ENCODE peak calls at places on chromosomes 1 and 21, in five cellular contexts. W, A, F, Y and H are unnamed samples.

GRCh38 chr1:229342902-229343587 is at the start of gene CCSAP:
- DNase-seq in W (no peak), A (peak; percentile 47), F (peak; percentile 70), Y (peak; percentile 79), H (peak; percentile 35)

GRCh38 chr1:119982006-119982405 is 85.7 kb upstream of the ADAM30 start:
- DNase-seq in W (no peak), A (peak; percentile 13), F (no peak), Y (no peak), H (no peak)

GRCh38 chr1:32247983-32248889 is 1.2 kb downstream of the FAM167B start:
- DNase-seq in W (peak; percentile 28), A (peak; percentile 87), F (peak; percentile 89), Y (peak; percentile 75), H (peak; percentile 69)

GRCh38 chr1:171251741-171252300 is 3.5 kb downstream of the FMO1 start:
- DNase-seq in W (no peak), A (no peak), F (no peak), Y (peak; percentile 75), H (no peak)

GRCh38 chr1:81635816-81636215 is 164.9 kb upstream of the ADGRL2 start:
- DNase-seq in W (no peak), A (no peak), F (no peak), Y (no peak), H (no peak)

GRCh38 chr1:200290010-200290685 is 119.7 kb downstream of the ZNF281 start:
- DNase-seq in W (no peak), A (no peak), F (no peak), Y (no peak), H (no peak)

GRCh38 chr1:89363638-89364536 is at the start of gene GBP6:
- DNase-seq in W (no peak), A (peak; percentile 15), F (no peak), Y (peak; percentile 62), H (no peak)

GRCh38 chr1:59133997-59134396 is 162.9 kb upstream of the FGGY start:
- DNase-seq in W (no peak), A (no peak), F (no peak), Y (no peak), H (no peak)

GRCh38 chr1:81800741-81801031 is at the start of gene ADGRL2:
- DNase-seq in W (no peak), A (no peak), F (no peak), Y (no peak), H (peak; percentile 42)

GRCh38 chr1:95301614-95302013 is 67.6 kb downstream of the RWDD3 start:
- DNase-seq in W (no peak), A (no peak), F (no peak), Y (no peak), H (no peak)

GRCh38 chr1:42035205-42035829 is 116.6 kb upstream of the HIVEP3 start:
- DNase-seq in W (no peak), A (peak; percentile 71), F (peak; percentile 78), Y (peak; percentile 80), H (peak; percentile 48)

GRCh38 chr1:47340227-47340626 is 6.6 kb downstream of the CMPK1 start:
- DNase-seq in W (no peak), A (no peak), F (no peak), Y (no peak), H (no peak)

GRCh38 chr1:8040586-8040985 is 14.5 kb upstream of the ERRFI1 start:
- DNase-seq in W (peak; percentile 23), A (peak; percentile 92), F (peak; percentile 74), Y (no peak), H (peak; percentile 92)

GRCh38 chr21:44890338-44890931 is 16.9 kb upstream of the PTTG1IP start:
- DNase-seq in W (no peak), A (no peak), F (no peak), Y (no peak), H (no peak)

GRCh38 chr1:225691861-225692516 is 39.1 kb upstream of the ENAH start:
- DNase-seq in W (no peak), A (no peak), F (no peak), Y (no peak), H (no peak)

GRCh38 chr1:62394646-62395045 is 42.2 kb upstream of the USP1 start:
- DNase-seq in W (no peak), A (no peak), F (no peak), Y (no peak), H (no peak)

GRCh38 chr1:24970399-24970753 is 40.3 kb upstream of the RUNX3 start:
- DNase-seq in W (no peak), A (no peak), F (no peak), Y (peak; percentile 9), H (no peak)

DNA sequence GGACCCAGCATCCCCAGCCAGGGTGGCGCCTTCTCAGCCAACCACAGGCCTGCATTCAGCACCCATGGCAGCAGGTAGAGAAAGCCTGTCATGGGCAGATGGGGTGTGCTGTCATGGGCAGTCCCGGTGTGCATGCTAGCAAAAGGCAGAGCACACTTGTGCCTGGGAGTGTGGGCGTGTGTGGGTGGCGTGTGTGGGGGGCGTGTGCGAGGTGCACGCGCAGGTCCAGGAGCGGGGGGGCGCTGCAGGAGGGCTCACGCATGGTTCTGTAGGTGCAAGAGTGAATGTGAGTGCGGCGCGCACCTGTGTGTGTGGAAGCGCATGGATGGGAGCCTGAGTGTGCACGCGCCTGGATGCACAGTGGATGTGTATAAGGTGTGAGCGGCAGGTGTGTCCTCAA is 137.2 kb downstream of the CASZ1 start:
- DNase-seq in W (no peak), A (no peak), F (no peak), Y (no peak), H (no peak)
- H3K4me1 ChIP-seq in W (peaks cover 13% of the 10 kb centered on the region), A (peaks cover 12% of the 10 kb centered on the region), F (peaks cover 21% of the 10 kb centered on the region), Y (peaks cover 17% of the 10 kb centered on the region), H (peaks cover 12% of the 10 kb centered on the region)

GRCh38 chr21:17813353-17813752 is 5.8 kb downstream of the C21orf91 start:
- DNase-seq in W (no peak), A (no peak), F (no peak), Y (no peak), H (no peak)
- H3K4me1 ChIP-seq in W (peaks cover 58% of the 10 kb centered on the region), A (no peaks in the 10 kb centered on the region), F (peaks cover 13% of the 10 kb centered on the region), Y (peaks cover 14% of the 10 kb centered on the region), H (no peaks in the 10 kb centered on the region)

DNA sequence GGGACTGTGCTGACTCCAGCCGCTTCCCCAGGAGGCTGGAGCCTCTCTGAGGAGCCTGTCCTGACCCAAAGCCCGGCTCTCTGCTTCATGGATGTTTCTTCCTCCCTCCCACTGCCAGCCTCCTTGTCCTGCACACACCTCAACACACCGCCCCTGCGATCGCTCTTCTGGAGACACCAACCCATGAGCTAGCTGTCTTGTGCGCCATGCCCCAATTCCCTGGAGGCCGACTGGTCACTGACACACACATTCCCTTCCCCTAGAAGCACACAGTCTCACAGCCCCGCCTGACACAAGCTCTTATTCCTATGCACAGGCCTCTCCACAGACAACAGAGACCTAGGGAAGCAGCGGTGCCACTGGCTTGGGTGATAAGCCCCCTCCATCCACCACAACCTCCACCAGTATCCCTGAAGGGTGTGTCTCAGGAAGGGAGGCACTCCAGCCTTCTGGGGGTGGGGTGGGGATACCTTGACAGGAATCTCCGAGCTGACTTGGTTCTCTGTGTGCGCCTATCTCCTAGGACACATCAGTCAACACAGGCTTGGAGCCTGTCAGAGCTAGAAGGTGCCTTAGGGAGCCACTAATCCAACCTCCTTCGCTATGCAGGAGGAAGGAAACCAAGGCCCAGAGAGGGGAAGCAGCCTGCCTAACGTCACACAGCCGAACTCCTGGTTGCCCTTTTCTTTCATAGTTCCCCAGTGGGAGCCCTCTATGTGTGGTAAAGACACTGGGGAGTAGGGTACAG is 31.1 kb downstream of the AHDC1 start:
- DNase-seq in W (no peak), A (peak; percentile 78), F (peak; percentile 81), Y (peak; percentile 54), H (no peak)
- H3K4me1 ChIP-seq in W (peaks cover 100% of the 10 kb centered on the region), A (peaks cover 92% of the 10 kb centered on the region), F (peaks cover 93% of the 10 kb centered on the region), Y (peaks cover 87% of the 10 kb centered on the region), H (peaks cover 30% of the 10 kb centered on the region)

DNA sequence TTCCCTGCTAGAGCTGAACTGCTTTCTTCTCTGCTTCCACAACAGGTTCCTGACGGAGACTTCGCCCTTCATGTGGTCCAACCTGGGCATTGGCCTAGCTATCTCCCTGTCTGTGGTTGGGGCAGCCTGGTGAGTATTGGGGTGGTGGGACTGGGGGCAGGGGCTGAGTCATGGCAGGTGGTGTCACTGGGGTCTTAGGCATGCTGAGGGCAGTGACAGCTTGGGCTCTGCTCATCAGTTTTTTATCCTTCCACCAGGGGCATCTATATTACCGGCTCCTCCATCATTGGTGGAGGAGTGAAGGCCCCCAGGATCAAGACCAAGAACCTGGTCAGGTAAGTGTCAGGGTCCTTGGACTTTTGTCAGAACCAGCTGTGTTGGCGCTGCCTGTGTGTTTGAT is 1.3 kb downstream of the ATP6V0B start:
- DNase-seq in W (no peak), A (no peak), F (no peak), Y (no peak), H (no peak)
- H3K4me1 ChIP-seq in W (peaks cover 74% of the 10 kb centered on the region), A (peaks cover 48% of the 10 kb centered on the region), F (peaks cover 46% of the 10 kb centered on the region), Y (no peaks in the 10 kb centered on the region), H (peaks cover 30% of the 10 kb centered on the region)

DNA sequence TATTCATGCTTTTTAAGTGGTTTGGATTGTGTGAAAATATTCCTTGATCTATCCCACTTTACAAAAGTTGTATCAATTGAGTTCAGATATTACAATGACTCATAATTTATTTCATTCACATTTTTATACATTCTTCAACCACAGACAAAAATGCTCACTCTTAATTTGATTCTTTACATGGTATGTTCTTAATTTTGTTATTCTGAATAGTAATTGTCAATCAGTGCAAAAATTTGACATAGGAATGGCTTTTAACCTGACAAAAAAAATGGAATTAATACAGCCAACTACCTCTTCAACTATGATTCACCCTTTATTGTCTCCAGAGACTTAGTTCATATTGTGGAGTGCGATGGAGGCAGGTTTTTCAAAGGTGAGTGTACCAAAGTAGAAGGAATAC is 1002.4 kb upstream of the ADGRL4 start:
- DNase-seq in W (no peak), A (no peak), F (no peak), Y (no peak), H (no peak)
- H3K4me1 ChIP-seq in W (no peaks in the 10 kb centered on the region), A (no peaks in the 10 kb centered on the region), F (no peaks in the 10 kb centered on the region), Y (no peaks in the 10 kb centered on the region), H (no peaks in the 10 kb centered on the region)

GRCh38 chr1:156749429-156750118 is 1.9 kb downstream of the HDGF start:
- DNase-seq in W (no peak), A (no peak), F (no peak), Y (no peak), H (no peak)
- H3K4me1 ChIP-seq in W (peaks cover 79% of the 10 kb centered on the region), A (peaks cover 54% of the 10 kb centered on the region), F (peaks cover 56% of the 10 kb centered on the region), Y (peaks cover 40% of the 10 kb centered on the region), H (peaks cover 26% of the 10 kb centered on the region)

GRCh38 chr1:26279598-26280332 is at the start of gene SH3BGRL3:
- DNase-seq in W (no peak), A (peak; percentile 88), F (peak; percentile 92), Y (peak; percentile 92), H (peak; percentile 87)
- H3K4me1 ChIP-seq in W (peaks cover 96% of the 10 kb centered on the region), A (peaks cover 68% of the 10 kb centered on the region), F (peaks cover 74% of the 10 kb centered on the region), Y (peaks cover 13% of the 10 kb centered on the region), H (peaks cover 23% of the 10 kb centered on the region)

GRCh38 chr1:116333171-116334014 is 39.7 kb upstream of the ATP1A1 start:
- DNase-seq in W (no peak), A (peak; percentile 52), F (no peak), Y (no peak), H (no peak)
- H3K4me1 ChIP-seq in W (peaks cover 15% of the 10 kb centered on the region), A (peaks cover 50% of the 10 kb centered on the region), F (no peaks in the 10 kb centered on the region), Y (peaks cover 37% of the 10 kb centered on the region), H (peaks cover 18% of the 10 kb centered on the region)

GRCh38 chr21:33682992-33683627 is 40.8 kb downstream of the ITSN1 start:
- DNase-seq in W (no peak), A (no peak), F (no peak), Y (peak; percentile 28), H (no peak)
- H3K4me1 ChIP-seq in W (peaks cover 69% of the 10 kb centered on the region), A (peaks cover 47% of the 10 kb centered on the region), F (peaks cover 38% of the 10 kb centered on the region), Y (peaks cover 53% of the 10 kb centered on the region), H (no peaks in the 10 kb centered on the region)